ENCODE peak calls at places on chromosome 18, in seven cellular contexts. M, I, V, K, T, N and B are unnamed samples.

GRCh38 chr18:27865431-27865830 is 311.5 kb downstream of the CDH2 start:
- DNase-seq in M (no peak), I (no peak), V (no peak), K (no peak), T (no peak), N (no peak), B (no peak)

GRCh38 chr18:74546751-74547530 is 12.6 kb downstream of the CNDP1 start:
- DNase-seq in M (peak), I (no peak), V (no peak), K (peak), T (no peak), N (peak), B (no peak)

GRCh38 chr18:54351186-54351585 is 6.5 kb downstream of the STARD6 start:
- DNase-seq in M (no peak), I (no peak), V (no peak), K (no peak), T (no peak), N (no peak), B (no peak)

GRCh38 chr18:10101729-10102128 is 187.9 kb downstream of the VAPA start:
- DNase-seq in M (no peak), I (no peak), V (no peak), K (no peak), T (no peak), N (peak), B (no peak)

GRCh38 chr18:31396796-31397195 is 20.2 kb downstream of the DSG4 start:
- DNase-seq in M (no peak), I (no peak), V (no peak), K (no peak), T (no peak), N (no peak), B (no peak)

GRCh38 chr18:8627107-8627472 is 17.9 kb downstream of the RAB12 start:
- DNase-seq in M (no peak), I (no peak), V (no peak), K (no peak), T (no peak), N (no peak), B (no peak)

GRCh38 chr18:67007999-67008398 is 404.1 kb upstream of the CDH19 start:
- DNase-seq in M (no peak), I (no peak), V (no peak), K (no peak), T (no peak), N (no peak), B (no peak)

GRCh38 chr18:74724186-74724585 is 126.5 kb downstream of the ZNF407 start:
- DNase-seq in M (no peak), I (no peak), V (no peak), K (no peak), T (no peak), N (peak), B (no peak)

GRCh38 chr18:56312554-56312953 is 325.8 kb downstream of the TXNL1 start:
- DNase-seq in M (no peak), I (no peak), V (no peak), K (no peak), T (no peak), N (no peak), B (peak)

GRCh38 chr18:22639026-22639463 is 221.3 kb upstream of the CTAGE1 start:
- DNase-seq in M (peak), I (no peak), V (no peak), K (no peak), T (no peak), N (peak), B (no peak)

GRCh38 chr18:75204978-75205759 is 3.8 kb downstream of the PTGR3 start:
- DNase-seq in M (peak), I (no peak), V (peak), K (no peak), T (peak), N (peak), B (peak)

GRCh38 chr18:8525692-8526091 is 83.5 kb upstream of the RAB12 start:
- DNase-seq in M (no peak), I (no peak), V (no peak), K (no peak), T (peak), N (no peak), B (no peak)

GRCh38 chr18:9173770-9174233 is 37.2 kb downstream of the ANKRD12 start:
- DNase-seq in M (no peak), I (no peak), V (no peak), K (no peak), T (no peak), N (no peak), B (no peak)

GRCh38 chr18:31241900-31242409 is 76.0 kb upstream of the DSG1 start:
- DNase-seq in M (no peak), I (no peak), V (no peak), K (peak), T (peak), N (no peak), B (peak)

GRCh38 chr18:29248856-29249255 is 1071.9 kb upstream of the CDH2 start:
- DNase-seq in M (no peak), I (no peak), V (no peak), K (no peak), T (no peak), N (no peak), B (no peak)

GRCh38 chr18:42545825-42546224 is 569.7 kb downstream of the RIT2 start:
- DNase-seq in M (peak), I (no peak), V (no peak), K (no peak), T (no peak), N (peak), B (no peak)

GRCh38 chr18:34196231-34196630 is 28.5 kb downstream of the NOL4 start:
- DNase-seq in M (no peak), I (no peak), V (no peak), K (no peak), T (no peak), N (no peak), B (no peak)

GRCh38 chr18:57048859-57049258 is 98.0 kb upstream of the BOD1L2 start:
- DNase-seq in M (no peak), I (no peak), V (no peak), K (no peak), T (no peak), N (no peak), B (no peak)

GRCh38 chr18:69567813-69568488 is 167.3 kb downstream of the DOK6 start:
- DNase-seq in M (no peak), I (no peak), V (no peak), K (no peak), T (no peak), N (no peak), B (no peak)

GRCh38 chr18:35464731-35465728 is 32.7 kb downstream of the INO80C start:
- DNase-seq in M (no peak), I (no peak), V (no peak), K (no peak), T (no peak), N (no peak), B (no peak)

GRCh38 chr18:35570182-35570581 is 11.4 kb upstream of the GALNT1 start:
- DNase-seq in M (no peak), I (no peak), V (no peak), K (no peak), T (no peak), N (no peak), B (no peak)

GRCh38 chr18:23243178-23243577 is 107.9 kb downstream of the CABLES1 start:
- DNase-seq in M (no peak), I (no peak), V (no peak), K (no peak), T (no peak), N (no peak), B (no peak)

GRCh38 chr18:48475635-48476549 is 62.9 kb upstream of the CTIF start:
- DNase-seq in M (peak), I (no peak), V (no peak), K (peak), T (peak), N (peak), B (peak)

GRCh38 chr18:8319798-8320477 is 289.3 kb upstream of the RAB12 start:
- DNase-seq in M (no peak), I (no peak), V (no peak), K (no peak), T (no peak), N (peak), B (no peak)

GRCh38 chr18:63997606-63998005 is 27.7 kb downstream of the SERPINB8 start:
- DNase-seq in M (no peak), I (no peak), V (no peak), K (no peak), T (no peak), N (no peak), B (no peak)

GRCh38 chr18:8895987-8896619 is 190.7 kb downstream of the MTCL1 start:
- DNase-seq in M (peak), I (no peak), V (no peak), K (no peak), T (no peak), N (peak), B (no peak)

GRCh38 chr18:73136134-73136533 is 268.3 kb upstream of the NETO1 start:
- DNase-seq in M (peak), I (no peak), V (no peak), K (no peak), T (peak), N (peak), B (no peak)

GRCh38 chr18:64337018-64337417 is 188.1 kb upstream of the LINC00305 start:
- DNase-seq in M (no peak), I (no peak), V (no peak), K (no peak), T (no peak), N (no peak), B (no peak)

GRCh38 chr18:49189772-49190171 is 239.0 kb upstream of the SMAD7 start:
- DNase-seq in M (no peak), I (no peak), V (no peak), K (no peak), T (no peak), N (no peak), B (no peak)

GRCh38 chr18:13712400-13713131 is 13.8 kb downstream of the FAM210A start:
- DNase-seq in M (no peak), I (no peak), V (no peak), K (no peak), T (peak), N (no peak), B (no peak)

GRCh38 chr18:28175047-28175929 is 1.6 kb downstream of the CDH2 start:
- DNase-seq in M (peak), I (no peak), V (no peak), K (no peak), T (peak), N (peak), B (peak)

GRCh38 chr18:2978626-2979025 is 34.3 kb downstream of the LPIN2 start:
- DNase-seq in M (peak), I (peak), V (peak), K (no peak), T (no peak), N (peak), B (no peak)

GRCh38 chr18:54830260-54830659 is 2.0 kb downstream of the RAB27B start:
- DNase-seq in M (no peak), I (no peak), V (no peak), K (no peak), T (no peak), N (no peak), B (no peak)

GRCh38 chr18:76713432-76713831 is 108.9 kb upstream of the ZNF236 start:
- DNase-seq in M (no peak), I (no peak), V (no peak), K (no peak), T (no peak), N (no peak), B (no peak)

GRCh38 chr18:23196119-23197004 is 61.1 kb downstream of the CABLES1 start:
- DNase-seq in M (no peak), I (no peak), V (no peak), K (no peak), T (peak), N (no peak), B (no peak)

GRCh38 chr18:10101293-10101701 is 187.5 kb downstream of the VAPA start:
- DNase-seq in M (peak), I (no peak), V (no peak), K (no peak), T (no peak), N (peak), B (no peak)

GRCh38 chr18:31258789-31259188 is 59.2 kb upstream of the DSG1 start:
- DNase-seq in M (no peak), I (no peak), V (no peak), K (no peak), T (no peak), N (no peak), B (no peak)

DNA sequence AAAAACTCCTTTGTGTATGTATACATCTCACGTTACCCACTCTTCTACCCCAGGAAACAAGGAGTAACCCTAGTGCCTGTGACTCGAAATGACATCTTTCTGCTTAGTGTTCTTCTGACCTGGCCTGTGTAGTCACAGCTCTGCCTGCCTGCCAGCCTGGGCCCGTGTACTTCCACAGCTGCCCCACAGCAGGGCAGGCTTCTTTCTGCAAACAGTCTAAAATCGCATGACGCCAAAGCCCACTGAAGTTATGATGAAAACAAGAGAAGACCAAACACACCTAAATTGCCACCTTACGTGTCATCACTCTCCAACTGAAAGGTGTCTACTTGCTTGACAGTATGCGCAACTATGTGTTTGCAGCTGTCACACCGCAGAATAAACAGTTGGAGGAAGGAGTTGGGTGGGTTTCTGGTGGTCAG is 1.5 kb downstream of the GAREM1 start:
- DNase-seq in M (peak), I (no peak), V (no peak), K (peak), T (peak), N (peak), B (peak)
- TF ChIP-seq CTCF in M (peak), I (no peak), V (no peak), K (peak), T (peak), N (no peak), B (no peak)

GRCh38 chr18:6992761-6993160 is 124.8 kb downstream of the LAMA1 start:
- DNase-seq in M (no peak), I (no peak), V (no peak), K (no peak), T (no peak), N (no peak), B (no peak)
- TF ChIP-seq CTCF in M (no peak), I (no peak), V (no peak), K (no peak), T (no peak), N (no peak), B (no peak)

GRCh38 chr18:59067873-59068272 is 71.8 kb upstream of the SEC11C start:
- DNase-seq in M (peak), I (no peak), V (no peak), K (peak), T (peak), N (peak), B (peak)
- TF ChIP-seq CTCF in M (peak), I (peak), V (no peak), K (peak), T (peak), N (peak), B (peak)

GRCh38 chr18:678482-679182 is 21.2 kb downstream of the TYMS start:
- DNase-seq in M (no peak), I (no peak), V (no peak), K (no peak), T (no peak), N (no peak), B (no peak)
- TF ChIP-seq CTCF in M (no peak), I (no peak), V (no peak), K (no peak), T (no peak), N (no peak), B (no peak)

GRCh38 chr18:80189197-80189865 is 58.0 kb downstream of the PARD6G start:
- DNase-seq in M (no peak), I (no peak), V (no peak), K (peak), T (no peak), N (no peak), B (no peak)
- TF ChIP-seq CTCF in M (no peak), I (no peak), V (no peak), K (no peak), T (no peak), N (no peak), B (no peak)